ENCODE peak calls at places on chromosome 22, in six cellular contexts. W is AG04450, T is psoas muscle, U is Peyer's patch, I is ovary, G is AG04449. Z is an unnamed sample.

GRCh38 chr22:44448271-44448780 is 49.7 kb downstream of the RTL6 start:
- DNase-seq in W (peak), T (peak), U (peak), I (peak), G (peak), Z (no peak)

GRCh38 chr22:30290679-30291333 is 1.5 kb upstream of the CASTOR1 start:
- DNase-seq in W (no peak), T (peak), U (peak), I (peak), G (no peak), Z (no peak)

GRCh38 chr22:36465232-36466021 is 16.0 kb downstream of the TXN2 start:
- DNase-seq in W (peak), T (peak), U (peak), I (peak), G (peak), Z (no peak)

GRCh38 chr22:39560127-39560526 is 10.4 kb upstream of the CACNA1I start:
- DNase-seq in W (no peak), T (no peak), U (no peak), I (no peak), G (no peak), Z (no peak)

GRCh38 chr22:19228174-19228573 is 49.6 kb upstream of the SLC25A1 start:
- DNase-seq in W (no peak), T (no peak), U (no peak), I (no peak), G (no peak), Z (no peak)

GRCh38 chr22:40965936-40966557 is 14.9 kb downstream of the RBX1 start:
- DNase-seq in W (no peak), T (no peak), U (no peak), I (no peak), G (no peak), Z (no peak)

GRCh38 chr22:21018314-21018713 is 3.3 kb downstream of the P2RX6 start:
- DNase-seq in W (no peak), T (no peak), U (no peak), I (no peak), G (no peak), Z (no peak)

GRCh38 chr22:26436903-26437515 is 7.9 kb downstream of the ASPHD2 start:
- DNase-seq in W (no peak), T (no peak), U (peak), I (no peak), G (no peak), Z (no peak)

GRCh38 chr22:19873138-19873959 is 18.7 kb upstream of the GNB1L start:
- DNase-seq in W (no peak), T (no peak), U (peak), I (peak), G (no peak), Z (no peak)

GRCh38 chr22:33405194-33405593 is 347.0 kb upstream of the SYN3 start:
- DNase-seq in W (no peak), T (no peak), U (no peak), I (no peak), G (no peak), Z (no peak)

GRCh38 chr22:36323182-36323854 is 64.4 kb downstream of the MYH9 start:
- DNase-seq in W (no peak), T (peak), U (no peak), I (no peak), G (no peak), Z (no peak)

GRCh38 chr22:19522190-19522880 is 1.9 kb downstream of the CLDN5 start:
- DNase-seq in W (no peak), T (no peak), U (no peak), I (no peak), G (no peak), Z (no peak)

GRCh38 chr22:40224702-40225101 is 47.0 kb downstream of the TNRC6B start:
- DNase-seq in W (no peak), T (no peak), U (no peak), I (no peak), G (no peak), Z (no peak)

GRCh38 chr22:27642104-27642800 is 159.3 kb downstream of the MN1 start:
- DNase-seq in W (no peak), T (peak), U (no peak), I (peak), G (no peak), Z (no peak)

GRCh38 chr22:40276877-40277823 is 69.2 kb upstream of the ADSL start:
- DNase-seq in W (no peak), T (peak), U (no peak), I (no peak), G (no peak), Z (no peak)

GRCh38 chr22:40352763-40353162 is 6.5 kb downstream of the ADSL start:
- DNase-seq in W (no peak), T (no peak), U (no peak), I (no peak), G (no peak), Z (no peak)

GRCh38 chr22:38935023-38935422 is 22.4 kb upstream of the APOBEC3A start:
- DNase-seq in W (no peak), T (no peak), U (peak), I (peak), G (no peak), Z (no peak)

GRCh38 chr22:41828516-41828915 is 4.4 kb upstream of the SREBF2 start:
- DNase-seq in W (no peak), T (no peak), U (no peak), I (no peak), G (no peak), Z (no peak)

GRCh38 chr22:30113494-30113893 is 33.2 kb downstream of the HORMAD2 start:
- DNase-seq in W (no peak), T (no peak), U (no peak), I (no peak), G (no peak), Z (no peak)

GRCh38 chr22:17235149-17235655 is 16.0 kb upstream of the ADA2 start:
- DNase-seq in W (no peak), T (no peak), U (no peak), I (no peak), G (no peak), Z (no peak)

GRCh38 chr22:40325315-40325714 is 21.0 kb upstream of the ADSL start:
- DNase-seq in W (no peak), T (no peak), U (no peak), I (no peak), G (no peak), Z (no peak)

GRCh38 chr22:36331912-36332622 is 55.7 kb downstream of the MYH9 start:
- DNase-seq in W (no peak), T (peak), U (no peak), I (peak), G (no peak), Z (no peak)

GRCh38 chr22:39422101-39422500 is 22.5 kb downstream of the TAB1 start:
- DNase-seq in W (no peak), T (no peak), U (no peak), I (no peak), G (no peak), Z (no peak)

GRCh38 chr22:25895678-25896077 is 153.7 kb downstream of the MYO18B start:
- DNase-seq in W (no peak), T (no peak), U (no peak), I (no peak), G (no peak), Z (no peak)

GRCh38 chr22:41862160-41862529 is 29.2 kb downstream of the SREBF2 start:
- DNase-seq in W (no peak), T (no peak), U (no peak), I (peak), G (no peak), Z (no peak)

GRCh38 chr22:49953027-49953679 is 7.4 kb upstream of the PIM3 start:
- DNase-seq in W (no peak), T (no peak), U (no peak), I (no peak), G (no peak), Z (no peak)
- TF ChIP-seq CTCF in W (no peak), T (no peak), U (no peak), I (no peak), G (no peak), Z (no peak)

GRCh38 chr22:46678003-46678657 is 57.9 kb downstream of the GRAMD4 start:
- DNase-seq in W (no peak), T (no peak), U (no peak), I (no peak), G (no peak), Z (no peak)

GRCh38 chr22:46682011-46682731 is 55.9 kb downstream of the CERK start:
- DNase-seq in W (no peak), T (no peak), U (no peak), I (no peak), G (no peak), Z (no peak)

GRCh38 chr22:46678785-46679700 is 58.9 kb downstream of the GRAMD4 start:
- DNase-seq in W (peak), T (no peak), U (no peak), I (no peak), G (no peak), Z (no peak)

GRCh38 chr22:46679711-46680269 is 58.3 kb downstream of the CERK start:
- DNase-seq in W (no peak), T (no peak), U (no peak), I (no peak), G (no peak), Z (no peak)

GRCh38 chr22:46681010-46681409 is 57.0 kb downstream of the CERK start:
- DNase-seq in W (no peak), T (no peak), U (no peak), I (no peak), G (no peak), Z (no peak)
- TF ChIP-seq CTCF in W (peak), T (peak), U (peak), I (no peak), G (no peak), Z (no peak)

GRCh38 chr22:48553119-48553518 is 1274.6 kb downstream of the BRD1 start:
- DNase-seq in W (no peak), T (no peak), U (no peak), I (no peak), G (no peak), Z (no peak)

GRCh38 chr22:48555606-48556005 is 1272.1 kb downstream of the BRD1 start:
- DNase-seq in W (no peak), T (no peak), U (no peak), I (no peak), G (no peak), Z (no peak)

GRCh38 chr22:48553694-48554308 is 1273.9 kb downstream of the BRD1 start:
- DNase-seq in W (no peak), T (no peak), U (no peak), I (no peak), G (no peak), Z (no peak)

GRCh38 chr22:48556751-48557150 is 1270.9 kb downstream of the BRD1 start:
- DNase-seq in W (no peak), T (no peak), U (no peak), I (no peak), G (no peak), Z (no peak)

GRCh38 chr22:48554893-48555552 is 1272.7 kb downstream of the BRD1 start:
- DNase-seq in W (no peak), T (no peak), U (no peak), I (no peak), G (no peak), Z (no peak)
- TF ChIP-seq CTCF in W (no peak), T (no peak), U (no peak), I (no peak), G (peak), Z (no peak)

DNA sequence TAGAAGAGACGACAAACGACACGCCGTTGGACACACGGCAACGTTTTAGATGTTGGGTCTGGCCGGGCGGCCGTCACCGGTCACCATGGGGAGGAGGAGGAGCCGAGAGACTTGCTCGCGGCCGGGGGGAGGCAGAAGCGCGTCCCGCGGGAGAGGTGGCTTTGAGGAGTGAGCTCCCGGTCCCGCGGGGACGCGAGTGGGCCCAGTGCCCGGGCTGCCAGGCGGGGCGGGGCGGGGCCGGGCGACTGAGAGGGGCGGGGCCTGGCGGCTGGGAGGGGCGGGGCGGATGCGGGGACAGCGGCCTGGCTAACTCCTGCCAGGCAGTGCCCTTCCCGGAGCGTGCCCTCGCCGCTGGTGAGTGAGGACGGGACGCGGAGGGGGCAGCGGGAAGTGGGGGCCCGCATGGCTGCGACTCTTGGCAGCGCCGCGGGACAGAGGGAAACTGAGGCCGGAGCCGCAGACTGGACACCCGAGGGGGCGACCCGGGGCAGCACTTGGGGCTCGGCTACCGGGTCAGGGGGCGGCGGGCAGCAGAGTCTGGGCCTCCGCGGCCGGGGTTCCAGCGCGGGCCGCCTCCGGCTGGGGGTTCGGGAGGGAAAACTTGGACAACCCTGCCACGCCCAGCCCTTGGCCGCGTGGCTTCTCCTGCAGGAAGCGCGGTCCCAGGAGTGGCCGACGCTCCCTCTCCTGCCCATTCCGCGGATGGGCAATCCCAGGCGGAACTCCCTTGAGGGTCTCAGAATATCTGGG is at the start of gene TSPO:
- DNase-seq in W (no peak), T (peak), U (peak), I (peak), G (no peak), Z (peak)
- TF ChIP-seq CTCF in W (peak), T (no peak), U (no peak), I (no peak), G (no peak), Z (no peak)

GRCh38 chr22:37749223-37749622 is 52.4 kb downstream of the TRIOBP start:
- DNase-seq in W (no peak), T (no peak), U (no peak), I (no peak), G (no peak), Z (no peak)
- TF ChIP-seq CTCF in W (no peak), T (no peak), U (no peak), I (no peak), G (no peak), Z (no peak)

GRCh38 chr22:24106385-24107381 is 74.6 kb upstream of the SUSD2 start:
- DNase-seq in W (no peak), T (no peak), U (no peak), I (no peak), G (no peak), Z (no peak)

GRCh38 chr22:24107668-24108067 is 73.6 kb upstream of the SUSD2 start:
- DNase-seq in W (peak), T (peak), U (peak), I (peak), G (peak), Z (no peak)

GRCh38 chr22:24109649-24110048 is 71.6 kb upstream of the SUSD2 start:
- DNase-seq in W (no peak), T (no peak), U (no peak), I (no peak), G (no peak), Z (no peak)

GRCh38 chr22:24105661-24106060 is 75.6 kb upstream of the SUSD2 start:
- DNase-seq in W (no peak), T (no peak), U (no peak), I (no peak), G (no peak), Z (no peak)

GRCh38 chr22:24108073-24108472 is 73.2 kb upstream of the SUSD2 start:
- DNase-seq in W (no peak), T (no peak), U (no peak), I (no peak), G (no peak), Z (no peak)
- TF ChIP-seq CTCF in W (no peak), T (no peak), U (no peak), I (no peak), G (no peak), Z (no peak)

GRCh38 chr22:28903080-28903479 is 19.7 kb downstream of the ZNRF3 start:
- DNase-seq in W (no peak), T (peak), U (peak), I (peak), G (no peak), Z (no peak)

GRCh38 chr22:28903719-28904118 is 20.3 kb downstream of the ZNRF3 start:
- DNase-seq in W (no peak), T (no peak), U (no peak), I (peak), G (no peak), Z (no peak)

GRCh38 chr22:28900379-28900778 is 17.0 kb downstream of the ZNRF3 start:
- DNase-seq in W (no peak), T (no peak), U (no peak), I (no peak), G (no peak), Z (no peak)

GRCh38 chr22:28904211-28904808 is 20.9 kb downstream of the ZNRF3 start:
- DNase-seq in W (no peak), T (no peak), U (no peak), I (peak), G (no peak), Z (no peak)

GRCh38 chr22:28902490-28902889 is 19.1 kb downstream of the ZNRF3 start:
- DNase-seq in W (no peak), T (no peak), U (no peak), I (no peak), G (no peak), Z (no peak)
- TF ChIP-seq CTCF in W (no peak), T (no peak), U (no peak), I (no peak), G (no peak), Z (no peak)